ENCODE peak calls at places on chromosome 2, in four cellular contexts. I is stimulated activated CD8-positive, alpha-beta memory T cell treated with anti-CD3 and anti-CD28 coated beads, Interleukin-15, amount 100 ng/mL, for 4 hours; T is stimulated activated naive CD4-positive, alpha-beta T cell; G is NCI-H526 treated with DMSO at 0.1 percent for 48 hours. V is an unnamed sample.
A peak's percentile ranks its signal among the peaks of the same experiment; 100 is the strongest.

GRCh38 chr2:239945751-239946569 is 79.2 kb downstream of the NDUFA10 start:
- DNase-seq in G (no peak), I (no peak), T (no peak), V (no peak)

GRCh38 chr2:65025453-65026128 is 30.6 kb upstream of the CEP68 start:
- DNase-seq in I (no peak), G (no peak), T (no peak), V (no peak)

GRCh38 chr2:77484026-77484425 is 38.1 kb downstream of the LRRTM4 start:
- DNase-seq in I (no peak), G (no peak), T (no peak), V (peak; percentile 0)

GRCh38 chr2:2639251-2640139 is 308.4 kb upstream of the MYT1L start:
- DNase-seq in G (no peak), T (no peak), I (no peak), V (no peak)

GRCh38 chr2:138373993-138374408 is 127.6 kb upstream of the SPOPL start:
- DNase-seq in I (no peak), T (no peak), G (peak; percentile 51), V (peak; percentile 40)

GRCh38 chr2:108270768-108271506 is 17.8 kb upstream of the SULT1C2 start:
- DNase-seq in T (no peak), I (no peak), G (no peak), V (peak; percentile 63)

GRCh38 chr2:160252278-160252887 is 52.3 kb upstream of the ITGB6 start:
- DNase-seq in I (no peak), G (peak; percentile 27), T (no peak), V (peak; percentile 72)

GRCh38 chr2:240462073-240462703 is 26.7 kb downstream of the GPC1 start:
- DNase-seq in T (no peak), I (no peak), G (no peak), V (no peak)

GRCh38 chr2:111638274-111638877 is 245.6 kb downstream of the ANAPC1 start:
- DNase-seq in G (no peak), I (no peak), T (no peak), V (no peak)

GRCh38 chr2:28563869-28564268 is 68.0 kb downstream of the PLB1 start:
- DNase-seq in I (no peak), T (no peak), G (no peak), V (no peak)

GRCh38 chr2:131646669-131647297 is 119.1 kb downstream of the CCDC74A start:
- DNase-seq in I (no peak), G (no peak), T (no peak), V (no peak)

GRCh38 chr2:71538656-71539265 is 85.4 kb downstream of the DYSF start:
- DNase-seq in G (no peak), I (no peak), T (no peak), V (no peak)

GRCh38 chr2:153870308-153870707 is 1.4 kb upstream of the GALNT13 start:
- DNase-seq in I (no peak), G (no peak), T (no peak), V (no peak)

GRCh38 chr2:230170532-230170931 is 49.3 kb downstream of the SP110 start:
- DNase-seq in T (no peak), I (no peak), G (no peak), V (no peak)

GRCh38 chr2:44168684-44169154 is at the start of gene PPM1B:
- DNase-seq in G (no peak), T (peak; percentile 100), I (peak; percentile 99), V (no peak)

GRCh38 chr2:149579972-149580882 is 7.3 kb downstream of the MMADHC start:
- DNase-seq in T (no peak), G (no peak), I (no peak), V (no peak)

GRCh38 chr2:88049601-88050000 is 6.0 kb downstream of the KRCC1 start:
- DNase-seq in I (no peak), T (no peak), G (peak; percentile 16), V (peak; percentile 13)

GRCh38 chr2:63056309-63057065 is 5.9 kb downstream of the OTX1 start:
- DNase-seq in I (no peak), G (no peak), T (no peak), V (no peak)

GRCh38 chr2:71713581-71714580 is 260.5 kb downstream of the DYSF start:
- DNase-seq in G (no peak), I (no peak), T (no peak), V (no peak)

GRCh38 chr2:45607701-45608100 is 3.4 kb downstream of the SRBD1 start:
- DNase-seq in G (peak; percentile 8), I (no peak), T (no peak), V (peak; percentile 23)

GRCh38 chr2:46764547-46764946 is 151.1 kb downstream of the MCFD2 start:
- DNase-seq in T (no peak), I (no peak), G (no peak), V (no peak)

GRCh38 chr2:176107731-176108181 is 676 bp downstream of the HOXD11 start:
- DNase-seq in I (no peak), G (no peak), T (no peak), V (no peak)

GRCh38 chr2:31286230-31286629 is 52.3 kb downstream of the EHD3 start:
- DNase-seq in I (no peak), T (no peak), G (no peak), V (no peak)

GRCh38 chr2:171762879-171763573 is 75.8 kb downstream of the DYNC1I2 start:
- DNase-seq in T (no peak), I (no peak), G (no peak), V (peak; percentile 26)

GRCh38 chr2:17273066-17273465 is 245.2 kb downstream of the RAD51AP2 start:
- DNase-seq in G (no peak), I (no peak), T (no peak), V (no peak)

GRCh38 chr2:54724560-54725342 is 1.3 kb downstream of the EML6 start:
- DNase-seq in I (no peak), T (no peak), G (peak; percentile 61), V (no peak)

GRCh38 chr2:64866797-64867196 is 122.4 kb upstream of the SLC1A4 start:
- DNase-seq in G (no peak), T (no peak), I (no peak), V (peak; percentile 80)

GRCh38 chr2:231244382-231245252 is 46.2 kb downstream of the ARMC9 start:
- DNase-seq in G (no peak), I (no peak), T (no peak), V (no peak)

GRCh38 chr2:212538156-212539144 is at the start of gene ERBB4:
- DNase-seq in T (no peak), I (no peak), G (no peak), V (no peak)